ENCODE peak calls at places on chromosomes 7 and 10, in nine cellular contexts. I, J, C, R, V, O, X, D and B are unnamed samples.

GRCh38 chr7:25858562-25859411 is 293.2 kb upstream of the NFE2L3 start:
- DNase-seq in R (no peak), J (no peak), C (no peak), I (no peak), X (no peak), O (no peak), V (no peak), D (no peak), B (no peak)

GRCh38 chr10:96714031-96714590 is 6.2 kb downstream of the PIK3AP1 start:
- DNase-seq in D (peak; percentile 29), V (no peak), J (no peak), C (no peak), R (peak; percentile 7), O (no peak), I (no peak), X (no peak), B (no peak)

GRCh38 chr10:15419279-15419874 is 48.3 kb upstream of the FAM171A1 start:
- DNase-seq in J (no peak), D (peak; percentile 60), R (peak; percentile 29), O (peak; percentile 44), C (no peak), I (no peak), X (peak; percentile 50), V (peak; percentile 39), B (no peak)

GRCh38 chr10:119237722-119238436 is 30.5 kb downstream of the GRK5 start:
- DNase-seq in R (no peak), X (no peak), O (no peak), D (no peak), C (no peak), V (no peak), I (no peak), J (no peak), B (no peak)

GRCh38 chr7:36711256-36711655 is 13.0 kb downstream of the AOAH start:
- DNase-seq in J (no peak), V (no peak), D (no peak), C (no peak), R (no peak), I (no peak), O (no peak), X (no peak), B (no peak)

GRCh38 chr7:69962856-69963149 is 364.5 kb downstream of the AUTS2 start:
- DNase-seq in C (no peak), X (no peak), D (peak; percentile 4), V (no peak), I (no peak), J (no peak), R (no peak), O (peak; percentile 51), B (no peak)

GRCh38 chr7:134155220-134155619 is 28.1 kb downstream of the LRGUK start:
- DNase-seq in C (no peak), R (no peak), D (no peak), I (no peak), X (no peak), V (no peak), O (peak; percentile 83), J (no peak), B (no peak)

GRCh38 chr10:126373982-126374381 is 14.3 kb downstream of the ADAM12 start:
- DNase-seq in C (no peak), J (no peak), D (peak; percentile 78), R (no peak), X (no peak), I (no peak), O (no peak), V (no peak), B (no peak)

GRCh38 chr7:64834989-64835388 is 40.8 kb downstream of the ZNF138 start:
- DNase-seq in D (no peak), R (no peak), O (no peak), I (no peak), V (no peak), X (no peak), C (no peak), J (no peak), B (no peak)

GRCh38 chr7:103751476-103751875 is 238.0 kb downstream of the RELN start:
- DNase-seq in X (no peak), V (no peak), D (no peak), J (no peak), O (no peak), R (no peak), I (no peak), C (no peak), B (no peak)

GRCh38 chr10:106136175-106136574 is 1028.3 kb downstream of the SORCS1 start:
- DNase-seq in J (no peak), V (no peak), R (no peak), D (no peak), C (no peak), O (no peak), X (no peak), I (no peak), B (no peak)

GRCh38 chr7:123569352-123569999 is 11.9 kb upstream of the NDUFA5 start:
- DNase-seq in O (no peak), J (no peak), V (no peak), I (no peak), X (no peak), C (no peak), R (no peak), D (no peak), B (no peak)

GRCh38 chr10:125982256-125982948 is 86.0 kb downstream of the FANK1 start:
- DNase-seq in C (peak; percentile 64), O (peak; percentile 59), R (peak; percentile 29), J (peak; percentile 37), X (peak; percentile 8), I (peak; percentile 28), D (peak; percentile 83), V (no peak), B (no peak)

GRCh38 chr10:80206277-80206655 is 929 bp upstream of the ANXA11 start:
- DNase-seq in I (no peak), O (no peak), C (no peak), V (no peak), R (no peak), J (no peak), X (no peak), D (no peak), B (no peak)

GRCh38 chr10:80211786-80212185 is 6.4 kb upstream of the ANXA11 start:
- DNase-seq in V (no peak), C (no peak), D (no peak), X (peak; percentile 40), O (no peak), J (no peak), R (no peak), I (no peak), B (no peak)

GRCh38 chr10:80207768-80208385 is 2.5 kb upstream of the ANXA11 start:
- DNase-seq in V (no peak), J (no peak), O (no peak), I (peak; percentile 61), X (no peak), D (no peak), C (peak; percentile 42), R (no peak), B (no peak)

GRCh38 chr10:80205478-80206276 is at the start of gene ANXA11:
- DNase-seq in O (peak; percentile 92), C (peak; percentile 75), R (no peak), X (peak; percentile 96), J (peak; percentile 72), D (peak; percentile 79), I (peak; percentile 86), V (peak; percentile 92), B (no peak)

GRCh38 chr10:80210259-80210658 is 4.9 kb upstream of the ANXA11 start:
- DNase-seq in I (no peak), D (no peak), R (no peak), J (no peak), C (no peak), V (no peak), X (peak; percentile 6), O (no peak), B (no peak)
- H3K4me3 ChIP-seq in I (no peak overlapping the region), D (no peak overlapping the region), R (no peak overlapping the region), J (no peak overlapping the region), C (no peak overlapping the region), V (no peak overlapping the region), X (no peak overlapping the region), O (no peak overlapping the region), B (no peak overlapping the region)

DNA sequence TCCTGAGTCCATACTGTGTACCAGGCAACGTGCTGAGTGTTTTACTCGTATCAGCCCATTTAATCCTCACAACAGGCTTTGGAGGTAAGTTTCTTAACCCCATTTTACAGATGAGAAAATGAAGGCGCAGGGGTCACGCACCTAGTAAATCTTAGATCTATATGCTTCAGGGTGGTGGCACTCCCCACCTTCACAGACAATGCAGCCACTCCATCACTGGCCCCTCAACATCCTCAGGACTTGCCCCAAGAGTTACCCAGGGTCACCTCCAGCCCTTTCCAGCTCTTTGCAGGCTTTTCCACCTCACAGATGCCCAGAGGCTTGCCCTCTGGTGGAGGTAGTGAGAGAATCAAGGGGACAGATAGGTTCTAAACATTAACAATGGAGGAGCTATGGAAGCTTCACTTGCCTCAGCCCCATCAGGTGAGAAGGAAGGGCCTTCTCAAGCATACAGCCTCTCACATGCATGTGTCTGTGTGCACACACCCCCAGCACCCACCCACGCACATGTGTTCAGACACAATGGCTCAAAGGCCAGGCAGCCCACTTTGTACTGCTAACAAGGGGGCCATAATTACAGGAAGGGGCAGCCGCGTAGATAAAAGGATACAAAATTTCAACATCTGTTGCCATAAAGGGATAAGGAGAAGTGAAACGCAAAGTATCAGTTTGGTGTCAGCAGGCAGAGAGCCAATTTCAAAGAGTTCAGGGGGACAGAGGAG is 29.1 kb downstream of the DPCD start:
- DNase-seq in I (no peak), C (no peak), R (no peak), J (no peak), V (no peak), X (peak; percentile 17), D (no peak), O (no peak), B (no peak)
- TF ChIP-seq CTCF in I (no peak), C (no peak), R (no peak), J (no peak), V (no peak), X (peak; percentile 0), D (no peak), O (no peak), B (peak; percentile 23)

DNA sequence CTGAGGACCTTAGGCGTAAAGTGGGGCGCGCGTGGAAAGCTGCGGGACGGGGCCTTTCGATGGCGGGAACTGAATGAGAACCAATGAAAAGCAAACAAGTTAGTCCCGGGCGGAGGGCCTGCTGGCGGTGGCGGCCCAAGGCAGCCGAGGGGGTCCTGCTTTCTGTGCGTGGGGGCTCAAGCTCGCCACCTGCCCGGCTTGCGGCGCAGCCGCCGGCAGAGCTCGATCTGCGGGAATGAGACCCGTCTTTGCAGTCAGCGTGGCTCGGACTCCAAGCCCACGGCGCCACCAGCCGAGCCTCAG is 477 bp upstream of the CXCL12 start:
- DNase-seq in R (no peak), I (no peak), X (no peak), C (no peak), J (no peak), V (no peak), D (no peak), O (no peak), B (no peak)
- H3K4me3 ChIP-seq in R (peak overlapping the region; percentile 17), I (peak overlapping the region; percentile 69), X (no peak overlapping the region), C (peak overlapping the region; percentile 14), J (no peak overlapping the region), V (peak overlapping the region; percentile 84), D (peak overlapping the region; percentile 51), O (peak overlapping the region; percentile 57), B (no peak overlapping the region)

GRCh38 chr10:112446855-112447691 is at the start of the genes VTI1A and ZDHHC6:
- DNase-seq in C (peak; percentile 58), X (peak; percentile 74), I (peak; percentile 85), V (peak; percentile 76), R (peak; percentile 38), J (peak; percentile 86), D (peak; percentile 89), O (peak; percentile 87), B (no peak)
- TF ChIP-seq CTCF in C (peak; percentile 33), X (peak; percentile 36), I (no peak), V (no peak), R (peak; percentile 31), J (peak; percentile 25), D (peak; percentile 32), O (peak; percentile 33), B (peak; percentile 19)

GRCh38 chr7:93245525-93246432 is 13.6 kb downstream of the VPS50 start:
- DNase-seq in C (no peak), J (no peak), V (no peak), R (no peak), I (no peak), X (peak; percentile 17), D (peak; percentile 48), O (peak; percentile 36), B (no peak)
- H3K4me3 ChIP-seq in C (no peak overlapping the region), J (no peak overlapping the region), V (peak overlapping the region; percentile 17), R (no peak overlapping the region), I (no peak overlapping the region), X (no peak overlapping the region), D (no peak overlapping the region), O (no peak overlapping the region), B (no peak overlapping the region)